ENCODE peak calls at places on chromosomes 12 and 14, in nine cellular contexts. R is CD8-positive, alpha-beta T cell; W is AG04450; M is thoracic aorta; F is A549; S is IMR-90; E is AG10803; J is astrocyte of the spinal cord; U is left lung. G is an unnamed sample.

GRCh38 chr12:128542844-128543243 is 275.9 kb downstream of the TMEM132C start:
- DNase-seq in R (no peak), W (no peak), M (no peak), F (no peak), S (no peak), E (no peak), J (no peak), U (no peak), G (no peak)

GRCh38 chr14:34179723-34180122 is 228.8 kb upstream of the EGLN3 start:
- DNase-seq in R (no peak), W (no peak), M (no peak), F (no peak), S (no peak), E (no peak), J (no peak), U (no peak), G (no peak)

GRCh38 chr14:61498811-61499210 is 177.4 kb downstream of the PRKCH start:
- DNase-seq in R (no peak), W (peak), M (no peak), F (no peak), S (peak), E (peak), J (no peak), U (no peak), G (peak)

GRCh38 chr14:66635435-66635834 is 127.5 kb downstream of the GPHN start:
- DNase-seq in R (no peak), W (no peak), M (no peak), F (no peak), S (no peak), E (no peak), J (no peak), U (no peak), G (no peak)

GRCh38 chr14:90412058-90412457 is 15.2 kb downstream of the CALM1 start:
- DNase-seq in R (no peak), W (no peak), M (no peak), F (no peak), S (no peak), E (peak), J (no peak), U (no peak), G (no peak)

GRCh38 chr14:30223966-30224365 is 296.3 kb upstream of the PRKD1 start:
- DNase-seq in R (no peak), W (no peak), M (no peak), F (no peak), S (no peak), E (no peak), J (no peak), U (no peak), G (no peak)

GRCh38 chr12:52262286-52262685 is 12.2 kb upstream of the KRT86 start:
- DNase-seq in R (no peak), W (no peak), M (no peak), F (no peak), S (no peak), E (no peak), J (no peak), U (no peak), G (no peak)

GRCh38 chr14:29740491-29740890 is 187.2 kb downstream of the PRKD1 start:
- DNase-seq in R (no peak), W (no peak), M (no peak), F (no peak), S (no peak), E (peak), J (peak), U (no peak), G (no peak)

GRCh38 chr12:22399464-22399863 is 65.0 kb upstream of the ST8SIA1 start:
- DNase-seq in R (no peak), W (no peak), M (no peak), F (no peak), S (no peak), E (no peak), J (no peak), U (no peak), G (no peak)

GRCh38 chr12:22396735-22397134 is 62.2 kb upstream of the ST8SIA1 start:
- DNase-seq in R (no peak), W (no peak), M (no peak), F (no peak), S (no peak), E (no peak), J (no peak), U (no peak), G (no peak)

GRCh38 chr12:22396253-22396652 is 61.7 kb upstream of the ST8SIA1 start:
- DNase-seq in R (no peak), W (no peak), M (no peak), F (no peak), S (no peak), E (no peak), J (no peak), U (no peak), G (no peak)

DNA sequence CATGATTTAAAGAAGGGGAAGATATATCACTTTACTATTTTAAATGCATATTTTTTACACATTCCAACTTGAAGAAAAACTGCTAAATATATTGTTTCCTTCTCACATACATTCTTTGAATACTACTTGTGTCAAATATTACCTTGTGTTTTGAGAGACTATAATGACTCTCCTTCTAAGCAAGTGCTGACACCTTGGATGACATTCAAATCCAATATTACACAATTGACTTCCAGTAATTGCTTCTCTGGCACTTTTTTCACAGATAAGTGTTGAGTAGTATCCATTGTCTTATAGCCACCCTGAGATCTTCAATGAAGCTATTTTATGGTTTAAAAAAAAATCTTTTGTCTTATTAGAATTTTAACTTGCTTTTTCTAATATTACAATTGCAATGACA is 61.2 kb upstream of the ST8SIA1 start:
- DNase-seq in R (no peak), W (no peak), M (no peak), F (no peak), S (no peak), E (no peak), J (no peak), U (no peak), G (no peak)
- H3K4me3 ChIP-seq in R (no peak), W (no peak), M (no peak), F (no peak), S (no peak), E (no peak), J (no peak), U (no peak), G (no peak)

GRCh38 chr14:52527052-52527451 is 25.3 kb downstream of the TXNDC16 start:
- DNase-seq in R (no peak), W (no peak), M (no peak), F (no peak), S (no peak), E (no peak), J (no peak), U (no peak), G (no peak)
- TF ChIP-seq CTCF in R (no peak), W (no peak), M (no peak), F (no peak), S (no peak), E (no peak), J (no peak), U (no peak), G (no peak)

GRCh38 chr12:24072302-24072701 is 122.8 kb upstream of the SOX5 start:
- DNase-seq in R (no peak), W (no peak), M (no peak), F (no peak), S (peak), E (no peak), J (no peak), U (no peak), G (no peak)

GRCh38 chr12:24078318-24078765 is 128.9 kb upstream of the SOX5 start:
- DNase-seq in R (no peak), W (no peak), M (no peak), F (no peak), S (peak), E (no peak), J (no peak), U (no peak), G (no peak)

GRCh38 chr12:24079083-24079482 is 129.6 kb upstream of the SOX5 start:
- DNase-seq in R (no peak), W (no peak), M (no peak), F (no peak), S (no peak), E (no peak), J (no peak), U (no peak), G (no peak)

GRCh38 chr12:24073170-24073810 is 123.8 kb upstream of the SOX5 start:
- DNase-seq in R (no peak), W (no peak), M (no peak), F (no peak), S (no peak), E (no peak), J (no peak), U (no peak), G (no peak)

DNA sequence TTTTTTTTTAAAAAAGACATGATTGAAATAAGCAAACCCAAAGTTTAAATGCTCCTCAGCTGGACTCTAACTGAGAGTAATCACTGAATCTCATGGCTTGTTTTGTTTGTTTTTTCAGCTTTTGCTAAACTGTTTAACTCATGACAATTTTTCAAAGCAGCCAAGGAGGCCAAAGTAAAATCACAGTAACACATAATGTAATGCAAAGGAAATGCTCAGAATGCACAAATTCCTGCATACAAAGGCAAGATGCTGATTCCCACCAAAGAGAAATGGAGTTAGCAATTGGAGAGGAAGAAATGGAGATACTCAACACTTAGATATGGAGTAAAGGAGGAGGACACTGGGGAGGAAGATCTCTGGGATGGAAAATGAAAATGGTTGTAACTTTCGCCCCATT is 126.2 kb upstream of the SOX5 start:
- DNase-seq in R (no peak), W (peak), M (no peak), F (no peak), S (peak), E (no peak), J (no peak), U (no peak), G (no peak)
- H3K4me3 ChIP-seq in R (no peak), W (no peak), M (no peak), F (no peak), S (no peak), E (no peak), J (no peak), U (no peak), G (no peak)

GRCh38 chr12:119992129-119992705 is 3.2 kb downstream of the BICDL1 start:
- DNase-seq in R (no peak), W (no peak), M (no peak), F (no peak), S (no peak), E (no peak), J (no peak), U (no peak), G (no peak)

GRCh38 chr12:119989619-119990381 is 764 bp downstream of the BICDL1 start:
- DNase-seq in R (peak), W (peak), M (peak), F (peak), S (peak), E (peak), J (peak), U (peak), G (peak)

GRCh38 chr12:119988788-119989618 is at the start of gene BICDL1:
- DNase-seq in R (peak), W (no peak), M (no peak), F (peak), S (peak), E (peak), J (peak), U (peak), G (peak)

GRCh38 chr12:119990382-119990874 is 1.4 kb downstream of the BICDL1 start:
- DNase-seq in R (no peak), W (no peak), M (no peak), F (no peak), S (no peak), E (no peak), J (no peak), U (no peak), G (no peak)

DNA sequence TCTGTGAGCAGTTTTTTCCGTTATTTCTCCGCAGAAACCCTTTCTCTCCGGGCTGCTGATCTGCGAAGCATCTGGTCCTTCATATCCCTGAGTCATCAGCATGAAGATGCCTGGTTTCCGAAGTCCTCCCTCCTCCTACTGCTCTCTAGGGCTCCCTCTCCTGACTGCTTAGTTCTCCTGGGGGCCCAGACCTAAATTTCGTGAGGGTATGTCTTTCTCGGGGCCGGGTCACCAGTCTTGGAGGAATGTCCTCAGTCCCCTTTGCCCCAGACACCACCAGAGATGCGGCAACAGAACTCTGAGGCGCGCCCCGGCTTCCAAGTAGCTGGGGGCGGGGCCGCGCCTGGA is 622 bp upstream of the BICDL1 start:
- DNase-seq in R (peak), W (peak), M (no peak), F (peak), S (peak), E (peak), J (peak), U (no peak), G (peak)
- TF ChIP-seq CTCF in R (no peak), W (peak), M (no peak), F (peak), S (peak), E (peak), J (peak), U (no peak), G (peak)

GRCh38 chr12:31117203-31118011 is 43.7 kb downstream of the DDX11 start:
- DNase-seq in R (peak), W (no peak), M (no peak), F (peak), S (peak), E (no peak), J (peak), U (peak), G (peak)

GRCh38 chr12:31118831-31119530 is 45.3 kb downstream of the DDX11 start:
- DNase-seq in R (no peak), W (no peak), M (no peak), F (peak), S (no peak), E (no peak), J (no peak), U (peak), G (peak)

GRCh38 chr12:31120392-31121008 is 46.8 kb downstream of the DDX11 start:
- DNase-seq in R (no peak), W (no peak), M (no peak), F (no peak), S (no peak), E (no peak), J (no peak), U (peak), G (no peak)

GRCh38 chr12:31119531-31120211 is 46.0 kb downstream of the DDX11 start:
- DNase-seq in R (no peak), W (no peak), M (no peak), F (no peak), S (no peak), E (no peak), J (no peak), U (peak), G (no peak)

GRCh38 chr12:31118347-31118830 is 44.7 kb downstream of the DDX11 start:
- DNase-seq in R (no peak), W (no peak), M (no peak), F (peak), S (no peak), E (no peak), J (no peak), U (peak), G (peak)
- H3K4me3 ChIP-seq in R (peak), W (peak), M (peak), F (peak), S (no peak), E (no peak), J (peak), U (no peak), G (no peak)

DNA sequence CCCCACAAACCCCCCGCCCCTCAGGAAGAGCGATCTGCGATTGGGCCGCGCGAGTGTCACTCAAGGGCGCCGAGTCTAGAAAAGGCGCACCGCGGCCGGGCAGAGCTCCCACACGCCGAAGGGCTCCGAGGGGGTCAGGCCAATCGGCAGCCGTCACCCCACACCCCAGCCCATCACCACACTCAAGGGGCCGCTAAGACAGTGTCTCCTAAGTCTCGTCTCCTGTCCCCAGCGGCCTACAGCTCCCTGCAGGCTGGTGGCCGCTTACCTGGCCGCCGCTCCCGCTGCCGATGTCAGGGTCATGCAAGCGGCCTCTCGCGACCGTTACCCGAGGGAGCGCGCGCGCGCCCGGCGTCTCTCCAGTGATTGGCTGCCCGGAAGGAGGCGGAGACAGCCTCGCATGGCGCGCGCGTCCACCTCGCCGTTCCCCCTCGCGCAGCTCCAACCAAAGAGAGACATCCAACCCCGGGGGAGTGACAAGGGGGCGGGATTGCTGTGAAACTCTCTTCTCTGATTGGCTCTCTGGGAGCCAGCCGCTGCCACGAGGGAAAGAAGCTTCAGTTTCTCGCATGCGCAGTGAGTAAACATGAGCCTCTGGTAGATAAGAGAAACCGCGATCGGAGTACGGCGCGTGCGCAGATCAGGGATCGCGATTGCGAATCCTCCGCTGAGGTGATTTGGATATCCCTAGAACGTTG is at the start of the genes MPHOSPH9 and MTRFR:
- DNase-seq in R (peak), W (peak), M (peak), F (peak), S (peak), E (peak), J (peak), U (peak), G (peak)
- TF ChIP-seq CTCF in R (no peak), W (no peak), M (no peak), F (no peak), S (no peak), E (no peak), J (no peak), U (no peak), G (no peak)

DNA sequence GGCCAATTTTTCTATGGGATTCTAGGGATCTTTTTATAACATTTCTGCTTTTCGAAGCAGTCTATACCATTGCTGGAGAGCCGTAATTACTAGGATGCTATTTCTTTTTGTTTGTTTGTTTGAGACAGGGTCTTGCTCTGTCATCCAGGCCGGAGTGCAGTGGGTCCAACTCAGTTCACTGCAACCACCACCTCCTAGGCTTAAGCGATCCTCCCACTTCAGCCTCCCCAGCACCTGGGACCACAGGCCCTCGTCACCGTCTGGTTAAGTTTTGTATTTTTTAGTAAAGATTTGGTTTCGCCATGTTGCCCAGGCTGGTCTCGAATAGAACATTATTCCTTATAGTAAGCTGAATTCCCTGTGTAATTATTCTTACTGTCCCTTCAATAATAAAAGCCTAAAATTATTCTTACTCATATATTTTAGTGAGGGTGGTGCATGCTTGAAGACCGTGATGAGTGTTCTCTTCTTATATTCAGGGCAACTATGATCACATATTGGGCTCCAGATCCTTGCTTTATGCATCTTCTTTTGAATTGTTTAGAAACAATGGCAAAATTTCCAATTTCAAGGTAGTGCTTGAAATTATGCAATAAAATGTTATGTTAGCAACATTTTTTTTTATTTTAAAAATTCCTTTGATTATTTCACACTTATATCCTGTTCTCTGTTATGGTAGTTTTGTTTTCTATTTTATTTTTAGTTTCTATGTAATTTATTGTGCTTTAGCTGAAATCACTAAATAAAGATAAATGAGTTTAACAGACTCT is 66.2 kb downstream of the CRADD start:
- DNase-seq in R (no peak), W (no peak), M (no peak), F (no peak), S (no peak), E (no peak), J (no peak), U (no peak), G (no peak)
- H3K4me3 ChIP-seq in R (no peak), W (no peak), M (peak), F (no peak), S (no peak), E (peak), J (no peak), U (no peak), G (no peak)

G was measured in foreskin fibroblast.